ENCODE peak calls at places on chromosomes 3 and 15, in nine cellular contexts. One of them, this sample, is unnamed.

GRCh38 chr3:79162653-79163052 is 605.1 kb downstream of the ROBO1 start:
- DNase-seq in colonic mucosa: no peak
- DNase-seq in astrocyte of the spinal cord: no peak
- DNase-seq in AG09309: no peak
- DNase-seq in RWPE1: no peak
- DNase-seq in epithelial cell of esophagus: no peak
- DNase-seq in activated B cell treated with CpG ODN at 0.5 μM for 24 hours: no peak
- DNase-seq in WERI-Rb-1: no peak
- DNase-seq in Panc1: no peak
- DNase-seq in this sample: no peak

GRCh38 chr3:104988491-104988890 is 378.2 kb upstream of the ALCAM start:
- DNase-seq in colonic mucosa: no peak
- DNase-seq in astrocyte of the spinal cord: no peak
- DNase-seq in AG09309: no peak
- DNase-seq in RWPE1: no peak
- DNase-seq in epithelial cell of esophagus: peak
- DNase-seq in activated B cell treated with CpG ODN at 0.5 μM for 24 hours: no peak
- DNase-seq in WERI-Rb-1: no peak
- DNase-seq in Panc1: no peak
- DNase-seq in this sample: no peak

GRCh38 chr15:41936649-41937567 is 35.4 kb downstream of the EHD4 start:
- DNase-seq in colonic mucosa: no peak
- DNase-seq in astrocyte of the spinal cord: peak
- DNase-seq in AG09309: no peak
- DNase-seq in RWPE1: no peak
- DNase-seq in epithelial cell of esophagus: no peak
- DNase-seq in activated B cell treated with CpG ODN at 0.5 μM for 24 hours: no peak
- DNase-seq in WERI-Rb-1: no peak
- DNase-seq in Panc1: no peak
- DNase-seq in this sample: peak

GRCh38 chr15:70442616-70443321 is 320.6 kb downstream of the UACA start:
- DNase-seq in colonic mucosa: no peak
- DNase-seq in astrocyte of the spinal cord: no peak
- DNase-seq in AG09309: no peak
- DNase-seq in RWPE1: no peak
- DNase-seq in epithelial cell of esophagus: peak
- DNase-seq in activated B cell treated with CpG ODN at 0.5 μM for 24 hours: no peak
- DNase-seq in WERI-Rb-1: no peak
- DNase-seq in Panc1: no peak
- DNase-seq in this sample: no peak

GRCh38 chr3:49724586-49724985 is 835 bp upstream of the GMPPB start:
- DNase-seq in colonic mucosa: no peak
- DNase-seq in astrocyte of the spinal cord: peak
- DNase-seq in AG09309: no peak
- DNase-seq in RWPE1: no peak
- DNase-seq in epithelial cell of esophagus: peak
- DNase-seq in activated B cell treated with CpG ODN at 0.5 μM for 24 hours: peak
- DNase-seq in WERI-Rb-1: no peak
- DNase-seq in Panc1: no peak
- DNase-seq in this sample: no peak

GRCh38 chr15:80744826-80745225 is 34.3 kb upstream of the CEMIP start:
- DNase-seq in colonic mucosa: no peak
- DNase-seq in astrocyte of the spinal cord: no peak
- DNase-seq in AG09309: peak
- DNase-seq in RWPE1: no peak
- DNase-seq in epithelial cell of esophagus: peak
- DNase-seq in activated B cell treated with CpG ODN at 0.5 μM for 24 hours: no peak
- DNase-seq in WERI-Rb-1: no peak
- DNase-seq in Panc1: no peak
- DNase-seq in this sample: no peak

GRCh38 chr3:126512026-126512425 is 5.5 kb downstream of the UROC1 start:
- DNase-seq in colonic mucosa: no peak
- DNase-seq in astrocyte of the spinal cord: no peak
- DNase-seq in AG09309: no peak
- DNase-seq in RWPE1: no peak
- DNase-seq in epithelial cell of esophagus: no peak
- DNase-seq in activated B cell treated with CpG ODN at 0.5 μM for 24 hours: no peak
- DNase-seq in WERI-Rb-1: no peak
- DNase-seq in Panc1: no peak
- DNase-seq in this sample: no peak

GRCh38 chr3:5128861-5129260 is 6.8 kb downstream of the ARL8B start:
- DNase-seq in colonic mucosa: no peak
- DNase-seq in astrocyte of the spinal cord: no peak
- DNase-seq in AG09309: no peak
- DNase-seq in RWPE1: no peak
- DNase-seq in epithelial cell of esophagus: no peak
- DNase-seq in activated B cell treated with CpG ODN at 0.5 μM for 24 hours: no peak
- DNase-seq in WERI-Rb-1: no peak
- DNase-seq in Panc1: no peak
- DNase-seq in this sample: no peak

GRCh38 chr15:77239892-77240608 is 169.1 kb upstream of the TSPAN3 start:
- DNase-seq in colonic mucosa: no peak
- DNase-seq in astrocyte of the spinal cord: no peak
- DNase-seq in AG09309: peak
- DNase-seq in RWPE1: no peak
- DNase-seq in epithelial cell of esophagus: peak
- DNase-seq in activated B cell treated with CpG ODN at 0.5 μM for 24 hours: no peak
- DNase-seq in WERI-Rb-1: no peak
- DNase-seq in Panc1: no peak
- DNase-seq in this sample: no peak

GRCh38 chr3:121975702-121976302 is 46.2 kb downstream of the ILDR1 start:
- DNase-seq in colonic mucosa: no peak
- DNase-seq in astrocyte of the spinal cord: no peak
- DNase-seq in AG09309: no peak
- DNase-seq in RWPE1: no peak
- DNase-seq in epithelial cell of esophagus: peak
- DNase-seq in activated B cell treated with CpG ODN at 0.5 μM for 24 hours: no peak
- DNase-seq in WERI-Rb-1: no peak
- DNase-seq in Panc1: no peak
- DNase-seq in this sample: no peak

GRCh38 chr3:12420393-12420792 is 63.9 kb upstream of the TSEN2 start:
- DNase-seq in colonic mucosa: no peak
- DNase-seq in astrocyte of the spinal cord: no peak
- DNase-seq in AG09309: no peak
- DNase-seq in RWPE1: no peak
- DNase-seq in epithelial cell of esophagus: no peak
- DNase-seq in activated B cell treated with CpG ODN at 0.5 μM for 24 hours: no peak
- DNase-seq in WERI-Rb-1: no peak
- DNase-seq in Panc1: no peak
- DNase-seq in this sample: no peak

GRCh38 chr3:72993391-72993790 is 3.2 kb upstream of the PPP4R2 start:
- DNase-seq in colonic mucosa: no peak
- DNase-seq in astrocyte of the spinal cord: no peak
- DNase-seq in AG09309: no peak
- DNase-seq in RWPE1: no peak
- DNase-seq in epithelial cell of esophagus: no peak
- DNase-seq in activated B cell treated with CpG ODN at 0.5 μM for 24 hours: no peak
- DNase-seq in WERI-Rb-1: no peak
- DNase-seq in Panc1: no peak
- DNase-seq in this sample: no peak
- TF ChIP-seq CTCF in colonic mucosa: no peak
- TF ChIP-seq CTCF in astrocyte of the spinal cord: no peak
- TF ChIP-seq CTCF in AG09309: no peak
- TF ChIP-seq CTCF in RWPE1: no peak
- TF ChIP-seq CTCF in epithelial cell of esophagus: no peak
- TF ChIP-seq CTCF in activated B cell treated with CpG ODN at 0.5 μM for 24 hours: no peak
- TF ChIP-seq CTCF in WERI-Rb-1: no peak
- TF ChIP-seq CTCF in Panc1: peak
- TF ChIP-seq CTCF in this sample: no peak

DNA sequence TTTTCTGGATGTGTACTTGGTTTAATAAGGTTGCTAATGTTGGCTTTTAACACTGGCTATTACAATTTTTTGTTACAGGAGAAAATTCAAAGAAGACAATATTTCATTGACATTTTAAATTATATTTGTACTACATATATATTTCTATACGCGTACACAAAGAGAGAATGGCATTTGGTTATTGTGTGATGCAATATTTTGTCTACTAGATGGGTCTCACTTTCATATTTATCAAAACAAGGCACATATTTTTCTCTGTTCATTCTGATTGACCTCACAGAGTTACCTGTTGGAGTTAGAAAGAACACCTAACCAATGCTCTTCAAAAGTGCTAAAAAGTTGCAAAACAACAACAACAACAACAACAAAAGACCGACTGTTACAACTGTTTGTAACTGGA is 50.2 kb upstream of the VGLL3 start:
- DNase-seq in colonic mucosa: no peak
- DNase-seq in astrocyte of the spinal cord: no peak
- DNase-seq in AG09309: no peak
- DNase-seq in RWPE1: no peak
- DNase-seq in epithelial cell of esophagus: no peak
- DNase-seq in activated B cell treated with CpG ODN at 0.5 μM for 24 hours: no peak
- DNase-seq in WERI-Rb-1: no peak
- DNase-seq in Panc1: no peak
- DNase-seq in this sample: no peak
- TF ChIP-seq CTCF in colonic mucosa: no peak
- TF ChIP-seq CTCF in astrocyte of the spinal cord: no peak
- TF ChIP-seq CTCF in AG09309: no peak
- TF ChIP-seq CTCF in RWPE1: no peak
- TF ChIP-seq CTCF in epithelial cell of esophagus: no peak
- TF ChIP-seq CTCF in activated B cell treated with CpG ODN at 0.5 μM for 24 hours: no peak
- TF ChIP-seq CTCF in WERI-Rb-1: no peak
- TF ChIP-seq CTCF in Panc1: no peak
- TF ChIP-seq CTCF in this sample: no peak

GRCh38 chr3:51974277-51974962 is 444 bp upstream of the ABHD14A start:
- DNase-seq in colonic mucosa: peak
- DNase-seq in astrocyte of the spinal cord: no peak
- DNase-seq in AG09309: no peak
- DNase-seq in RWPE1: no peak
- DNase-seq in epithelial cell of esophagus: no peak
- DNase-seq in activated B cell treated with CpG ODN at 0.5 μM for 24 hours: no peak
- DNase-seq in WERI-Rb-1: no peak
- DNase-seq in Panc1: no peak
- DNase-seq in this sample: no peak
- TF ChIP-seq CTCF in colonic mucosa: peak
- TF ChIP-seq CTCF in astrocyte of the spinal cord: no peak
- TF ChIP-seq CTCF in AG09309: no peak
- TF ChIP-seq CTCF in RWPE1: peak
- TF ChIP-seq CTCF in epithelial cell of esophagus: no peak
- TF ChIP-seq CTCF in activated B cell treated with CpG ODN at 0.5 μM for 24 hours: no peak
- TF ChIP-seq CTCF in WERI-Rb-1: no peak
- TF ChIP-seq CTCF in Panc1: peak
- TF ChIP-seq CTCF in this sample: peak

GRCh38 chr3:73768594-73769308 is 144.0 kb upstream of the PDZRN3 start:
- DNase-seq in colonic mucosa: no peak
- DNase-seq in astrocyte of the spinal cord: no peak
- DNase-seq in AG09309: no peak
- DNase-seq in RWPE1: no peak
- DNase-seq in epithelial cell of esophagus: no peak
- DNase-seq in activated B cell treated with CpG ODN at 0.5 μM for 24 hours: no peak
- DNase-seq in WERI-Rb-1: no peak
- DNase-seq in Panc1: no peak
- DNase-seq in this sample: no peak
- TF ChIP-seq CTCF in colonic mucosa: no peak
- TF ChIP-seq CTCF in astrocyte of the spinal cord: no peak
- TF ChIP-seq CTCF in AG09309: peak
- TF ChIP-seq CTCF in RWPE1: no peak
- TF ChIP-seq CTCF in epithelial cell of esophagus: no peak
- TF ChIP-seq CTCF in activated B cell treated with CpG ODN at 0.5 μM for 24 hours: no peak
- TF ChIP-seq CTCF in WERI-Rb-1: no peak
- TF ChIP-seq CTCF in Panc1: no peak
- TF ChIP-seq CTCF in this sample: no peak

GRCh38 chr3:97821413-97821809 is 400 bp upstream of the CRYBG3 start:
- DNase-seq in colonic mucosa: peak
- DNase-seq in astrocyte of the spinal cord: peak
- DNase-seq in AG09309: no peak
- DNase-seq in RWPE1: peak
- DNase-seq in epithelial cell of esophagus: no peak
- DNase-seq in activated B cell treated with CpG ODN at 0.5 μM for 24 hours: no peak
- DNase-seq in WERI-Rb-1: peak
- DNase-seq in Panc1: no peak
- DNase-seq in this sample: peak
- TF ChIP-seq CTCF in colonic mucosa: no peak
- TF ChIP-seq CTCF in astrocyte of the spinal cord: no peak
- TF ChIP-seq CTCF in AG09309: no peak
- TF ChIP-seq CTCF in RWPE1: no peak
- TF ChIP-seq CTCF in epithelial cell of esophagus: no peak
- TF ChIP-seq CTCF in activated B cell treated with CpG ODN at 0.5 μM for 24 hours: no peak
- TF ChIP-seq CTCF in WERI-Rb-1: no peak
- TF ChIP-seq CTCF in Panc1: no peak
- TF ChIP-seq CTCF in this sample: no peak